ENCODE peak calls at places on chromosomes 5 and 9, in ten cellular contexts. L is cardiac muscle cell, S is 8988T, H is brain microvascular endothelial cell, B is BE2C, N is iris pigment epithelial cell, R is H54, X is NCI-H345, Z is suprapubic skin, U is NCI-H774. Y is an unnamed sample.

GRCh38 chr9:38687992-38688391 is 31.9 kb downstream of the FAM240B start:
- DNase-seq in B (no peak), L (no peak), U (no peak), H (no peak), R (no peak), N (no peak), X (no peak), S (no peak), Z (no peak), Y (no peak)

GRCh38 chr9:112371060-112371459 is 8.8 kb upstream of the HSDL2 start:
- DNase-seq in H (no peak), X (no peak), N (no peak), U (no peak), S (no peak), B (no peak), Z (no peak), R (no peak), L (no peak), Y (no peak)

GRCh38 chr5:149853019-149853648 is 91.5 kb downstream of the PDE6A start:
- DNase-seq in L (peak; percentile 79), U (peak; percentile 31), X (peak; percentile 42), Z (no peak), N (peak; percentile 82), H (peak; percentile 73), S (peak; percentile 48), R (peak; percentile 55), B (peak; percentile 78), Y (peak; percentile 80)

GRCh38 chr5:176697929-176698520 is 50.7 kb downstream of the TSPAN17 start:
- DNase-seq in B (no peak), R (no peak), H (no peak), Z (no peak), N (no peak), X (peak; percentile 67), L (no peak), U (no peak), S (no peak), Y (peak; percentile 43)

GRCh38 chr5:172009536-172010270 is 3.3 kb upstream of the FBXW11 start:
- DNase-seq in B (no peak), L (no peak), Z (no peak), U (no peak), R (no peak), H (peak; percentile 45), X (peak; percentile 35), N (peak; percentile 60), S (no peak), Y (no peak)

GRCh38 chr9:19303216-19303615 is 72.7 kb downstream of the DENND4C start:
- DNase-seq in S (no peak), R (no peak), L (no peak), Z (no peak), N (no peak), H (no peak), U (no peak), X (no peak), B (no peak), Y (no peak)

GRCh38 chr9:6955251-6955921 is 197.6 kb downstream of the KDM4C start:
- DNase-seq in U (peak; percentile 40), N (peak; percentile 78), S (no peak), Z (no peak), L (peak; percentile 32), B (peak; percentile 79), H (peak; percentile 59), X (peak; percentile 73), R (no peak), Y (peak; percentile 48)

GRCh38 chr9:17394868-17395488 is 183.9 kb upstream of the SH3GL2 start:
- DNase-seq in N (no peak), L (no peak), U (no peak), R (no peak), S (no peak), B (no peak), Z (no peak), H (no peak), X (no peak), Y (no peak)

GRCh38 chr5:9009931-9010652 is 535.8 kb downstream of the SEMA5A start:
- DNase-seq in U (no peak), L (no peak), S (no peak), B (no peak), N (peak; percentile 41), Z (no peak), H (no peak), R (no peak), X (no peak), Y (no peak)

GRCh38 chr5:36150676-36151433 is 832 bp downstream of the LMBRD2 start:
- DNase-seq in H (peak; percentile 45), S (no peak), X (peak; percentile 32), B (peak; percentile 62), Z (no peak), U (peak; percentile 72), L (peak; percentile 78), R (peak; percentile 50), N (peak; percentile 64), Y (peak; percentile 21)

GRCh38 chr5:36403601-36404311 is 102.1 kb upstream of the RANBP3L start:
- DNase-seq in L (no peak), R (peak; percentile 44), U (no peak), N (peak; percentile 47), Z (peak; percentile 78), S (no peak), X (no peak), H (peak; percentile 76), B (no peak), Y (no peak)

GRCh38 chr5:113161806-113162205 is 185.2 kb downstream of the DCP2 start:
- DNase-seq in U (no peak), L (peak; percentile 56), N (no peak), B (no peak), R (no peak), Z (no peak), X (no peak), S (no peak), H (no peak), Y (no peak)

GRCh38 chr9:87307810-87308209 is 189.9 kb upstream of the DAPK1 start:
- DNase-seq in X (no peak), S (no peak), U (no peak), L (no peak), H (no peak), R (no peak), Z (no peak), B (no peak), N (no peak), Y (no peak)

GRCh38 chr9:91334053-91334452 is 27.7 kb downstream of the AUH start:
- DNase-seq in Z (no peak), L (no peak), H (peak; percentile 82), R (no peak), S (no peak), B (no peak), N (peak; percentile 8), U (no peak), X (no peak), Y (no peak)

GRCh38 chr9:886886-887285 is 45.4 kb downstream of the DMRT1 start:
- DNase-seq in H (no peak), U (no peak), Z (no peak), L (no peak), B (no peak), N (no peak), R (no peak), S (no peak), X (no peak), Y (no peak)

GRCh38 chr9:80994892-80995291 is 694.5 kb downstream of the TLE1 start:
- DNase-seq in S (no peak), H (peak; percentile 81), X (no peak), U (no peak), L (no peak), R (no peak), N (peak; percentile 91), Z (no peak), B (no peak), Y (no peak)

GRCh38 chr5:159463590-159464321 is 133.5 kb upstream of the IL12B start:
- DNase-seq in Z (no peak), H (peak; percentile 67), N (peak; percentile 68), R (no peak), X (no peak), L (no peak), U (no peak), S (no peak), B (no peak), Y (no peak)

GRCh38 chr5:98927988-98928801 is 612 bp downstream of the CHD1 start:
- DNase-seq in H (peak; percentile 26), B (peak; percentile 86), U (peak; percentile 35), X (peak; percentile 49), R (peak; percentile 42), N (peak; percentile 60), Z (peak; percentile 90), S (peak; percentile 43), L (peak; percentile 72), Y (peak; percentile 53)

GRCh38 chr5:98769006-98769255 is 4.5 kb upstream of the RGMB start:
- DNase-seq in L (peak; percentile 63), B (no peak), X (no peak), H (no peak), N (no peak), R (no peak), S (no peak), Z (no peak), U (peak; percentile 34), Y (no peak)

GRCh38 chr9:131776473-131776872 is 36.6 kb upstream of the RAPGEF1 start:
- DNase-seq in R (no peak), X (no peak), Z (no peak), U (no peak), N (peak; percentile 47), B (no peak), L (peak; percentile 92), H (peak; percentile 25), S (no peak), Y (peak; percentile 71)

GRCh38 chr5:61051267-61051666 is 106.3 kb downstream of the NDUFAF2 start:
- DNase-seq in H (peak; percentile 69), B (no peak), X (no peak), Z (no peak), N (peak; percentile 73), U (no peak), L (no peak), S (no peak), R (no peak), Y (no peak)

GRCh38 chr5:1735320-1735970 is 64.2 kb downstream of the MRPL36 start:
- DNase-seq in S (no peak), Z (peak; percentile 69), L (no peak), B (no peak), H (no peak), N (no peak), X (peak; percentile 9), U (no peak), R (no peak), Y (no peak)

GRCh38 chr5:15943487-15943886 is 236.1 kb downstream of the MARCHF11 start:
- DNase-seq in L (no peak), R (no peak), X (no peak), S (no peak), N (peak; percentile 70), U (no peak), Z (no peak), B (no peak), H (peak; percentile 21), Y (no peak)

GRCh38 chr5:78896128-78896527 is 89.0 kb downstream of the ARSB start:
- DNase-seq in B (peak; percentile 43), U (no peak), N (peak; percentile 86), X (no peak), Z (no peak), L (no peak), H (peak; percentile 70), R (no peak), S (no peak), Y (no peak)

GRCh38 chr5:122076669-122077450 is 1.2 kb downstream of the LOX start:
- DNase-seq in S (peak; percentile 50), L (peak; percentile 81), H (peak; percentile 84), B (peak; percentile 82), R (peak; percentile 38), X (peak; percentile 59), Z (peak; percentile 92), N (peak; percentile 81), U (peak; percentile 60), Y (peak; percentile 67)

Y was measured in neuronal stem cell.